ENCODE peak calls at places on chromosomes 11 and 22, in eight cellular contexts. V, Y, Z, H, X, U, P and J are unnamed samples.

GRCh38 chr11:70326365-70326803 is 55.9 kb downstream of the PPFIA1 start:
- DNase-seq in V (no peak), Y (no peak), Z (no peak), H (no peak), X (no peak), U (peak; percentile 39), P (no peak), J (no peak)

GRCh38 chr22:20761536-20761935 is 12.4 kb upstream of the SERPIND1 start:
- DNase-seq in V (no peak), Y (no peak), Z (no peak), H (no peak), X (no peak), U (no peak), P (no peak), J (no peak)

GRCh38 chr11:111586305-111586915 is 15.8 kb upstream of the SIK2 start:
- DNase-seq in V (no peak), Y (peak; percentile 44), Z (no peak), H (no peak), X (peak; percentile 72), U (no peak), P (peak; percentile 50), J (no peak)

GRCh38 chr22:26981111-26981510 is 323.7 kb downstream of the MIAT start:
- DNase-seq in V (no peak), Y (no peak), Z (no peak), H (no peak), X (no peak), U (no peak), P (no peak), J (no peak)

GRCh38 chr22:19598054-19598855 is 74.0 kb upstream of the CLDN5 start:
- DNase-seq in V (no peak), Y (no peak), Z (no peak), H (no peak), X (no peak), U (no peak), P (peak; percentile 5), J (no peak)

GRCh38 chr22:17822087-17822486 is 47.8 kb upstream of the BID start:
- DNase-seq in V (no peak), Y (no peak), Z (no peak), H (no peak), X (no peak), U (no peak), P (no peak), J (no peak)

GRCh38 chr11:102819491-102819890 is 21.5 kb upstream of the MMP1 start:
- DNase-seq in V (no peak), Y (no peak), Z (no peak), H (no peak), X (no peak), U (no peak), P (no peak), J (no peak)

GRCh38 chr11:99592241-99592640 is 571.5 kb downstream of the CNTN5 start:
- DNase-seq in V (no peak), Y (no peak), Z (no peak), H (no peak), X (no peak), U (no peak), P (no peak), J (no peak)

GRCh38 chr11:76597533-76598425 is 72.8 kb downstream of the LRRC32 start:
- DNase-seq in V (no peak), Y (no peak), Z (no peak), H (no peak), X (no peak), U (no peak), P (no peak), J (no peak)

GRCh38 chr11:61529537-61530225 is 21.1 kb downstream of the LRRC10B start:
- DNase-seq in V (no peak), Y (no peak), Z (no peak), H (no peak), X (no peak), U (no peak), P (no peak), J (no peak)

GRCh38 chr11:93728792-93729128 is 12.5 kb downstream of the TAF1D start:
- DNase-seq in V (no peak), Y (no peak), Z (no peak), H (no peak), X (no peak), U (no peak), P (no peak), J (no peak)

GRCh38 chr11:49151211-49151610 is 57.2 kb downstream of the FOLH1 start:
- DNase-seq in V (no peak), Y (no peak), Z (no peak), H (no peak), X (no peak), U (no peak), P (no peak), J (no peak)

GRCh38 chr11:75532200-75532972 is 6.6 kb upstream of the GDPD5 start:
- DNase-seq in V (no peak), Y (peak; percentile 82), Z (no peak), H (peak; percentile 46), X (peak; percentile 51), U (peak; percentile 58), P (peak; percentile 75), J (no peak)

GRCh38 chr11:10933455-10934292 is 75.8 kb upstream of the ZBED5 start:
- DNase-seq in V (peak; percentile 74), Y (peak; percentile 83), Z (peak; percentile 76), H (peak; percentile 43), X (peak; percentile 95), U (peak; percentile 90), P (peak; percentile 83), J (peak; percentile 40)

GRCh38 chr22:21643533-21644357 is 1.6 kb downstream of the SDF2L1 start:
- DNase-seq in V (no peak), Y (no peak), Z (no peak), H (no peak), X (no peak), U (no peak), P (no peak), J (no peak)

GRCh38 chr11:114158886-114159285 is 99.4 kb downstream of the ZBTB16 start:
- DNase-seq in V (no peak), Y (no peak), Z (no peak), H (no peak), X (no peak), U (no peak), P (no peak), J (no peak)

GRCh38 chr22:27456696-27457503 is 344.7 kb downstream of the MN1 start:
- DNase-seq in V (no peak), Y (no peak), Z (no peak), H (no peak), X (peak; percentile 87), U (no peak), P (no peak), J (no peak)

GRCh38 chr11:76824980-76825725 is 35.6 kb upstream of the ACER3 start:
- DNase-seq in V (no peak), Y (no peak), Z (no peak), H (no peak), X (no peak), U (no peak), P (no peak), J (no peak)

GRCh38 chr11:122711831-122712378 is 56.4 kb downstream of the UBASH3B start:
- DNase-seq in V (no peak), Y (no peak), Z (no peak), H (no peak), X (peak; percentile 75), U (no peak), P (no peak), J (no peak)

GRCh38 chr11:22276535-22276934 is 61.6 kb upstream of the SLC17A6 start:
- DNase-seq in V (no peak), Y (no peak), Z (no peak), H (no peak), X (no peak), U (no peak), P (no peak), J (no peak)

GRCh38 chr11:57485217-57486007 is 25.1 kb downstream of the RTN4RL2 start:
- DNase-seq in V (no peak), Y (no peak), Z (no peak), H (no peak), X (no peak), U (no peak), P (no peak), J (no peak)

GRCh38 chr11:76234704-76235232 is 28.5 kb upstream of the WNT11 start:
- DNase-seq in V (peak; percentile 7), Y (peak; percentile 17), Z (no peak), H (no peak), X (no peak), U (no peak), P (peak; percentile 47), J (no peak)

GRCh38 chr11:70270877-70271634 is 566 bp downstream of the PPFIA1 start:
- DNase-seq in V (no peak), Y (peak; percentile 18), Z (no peak), H (no peak), X (peak; percentile 42), U (peak; percentile 36), P (peak; percentile 74), J (no peak)